ENCODE peak calls at places on chromosomes 2 and 18, in nine cellular contexts. One of them, this sample, is unnamed.

GRCh38 chr2:95053543-95053942 is 28.0 kb downstream of the MAL start:
- DNase-seq in astrocyte of the spinal cord: no peak
- DNase-seq in cardiac fibroblast: peak
- DNase-seq in foreskin melanocyte: no peak
- DNase-seq in M059J: no peak
- DNase-seq in stimulated activated CD4-positive, alpha-beta T cell treated with anti-CD3 and anti-CD28 coated beads, Interleukin-1b, Interleukin-23, amount 100 ng/mL, for 1 hour: no peak
- DNase-seq in KBM-7: no peak
- DNase-seq in AG10803: no peak
- DNase-seq in A172: no peak
- DNase-seq in this sample: no peak

GRCh38 chr2:172275239-172275638 is 152.1 kb upstream of the ITGA6 start:
- DNase-seq in foreskin melanocyte: no peak
- DNase-seq in M059J: no peak
- DNase-seq in KBM-7: no peak
- DNase-seq in AG10803: no peak
- DNase-seq in A172: no peak
- DNase-seq in cardiac fibroblast: no peak
- DNase-seq in stimulated activated CD4-positive, alpha-beta T cell treated with anti-CD3 and anti-CD28 coated beads, Interleukin-1b, Interleukin-23, amount 100 ng/mL, for 1 hour: no peak
- DNase-seq in astrocyte of the spinal cord: no peak
- DNase-seq in this sample: no peak

GRCh38 chr2:199488772-199489400 is 31.1 kb upstream of the SATB2 start:
- DNase-seq in AG10803: peak
- DNase-seq in A172: peak
- DNase-seq in stimulated activated CD4-positive, alpha-beta T cell treated with anti-CD3 and anti-CD28 coated beads, Interleukin-1b, Interleukin-23, amount 100 ng/mL, for 1 hour: no peak
- DNase-seq in KBM-7: peak
- DNase-seq in foreskin melanocyte: peak
- DNase-seq in cardiac fibroblast: peak
- DNase-seq in M059J: peak
- DNase-seq in astrocyte of the spinal cord: peak
- DNase-seq in this sample: peak

GRCh38 chr18:40041951-40042350 is 1913.1 kb upstream of the PIK3C3 start:
- DNase-seq in AG10803: no peak
- DNase-seq in stimulated activated CD4-positive, alpha-beta T cell treated with anti-CD3 and anti-CD28 coated beads, Interleukin-1b, Interleukin-23, amount 100 ng/mL, for 1 hour: no peak
- DNase-seq in M059J: no peak
- DNase-seq in A172: no peak
- DNase-seq in foreskin melanocyte: no peak
- DNase-seq in KBM-7: no peak
- DNase-seq in cardiac fibroblast: no peak
- DNase-seq in astrocyte of the spinal cord: no peak
- DNase-seq in this sample: no peak

GRCh38 chr2:124001681-124002080 is 23.4 kb upstream of the CNTNAP5 start:
- DNase-seq in cardiac fibroblast: no peak
- DNase-seq in stimulated activated CD4-positive, alpha-beta T cell treated with anti-CD3 and anti-CD28 coated beads, Interleukin-1b, Interleukin-23, amount 100 ng/mL, for 1 hour: no peak
- DNase-seq in M059J: peak
- DNase-seq in foreskin melanocyte: no peak
- DNase-seq in AG10803: no peak
- DNase-seq in KBM-7: no peak
- DNase-seq in astrocyte of the spinal cord: no peak
- DNase-seq in A172: no peak
- DNase-seq in this sample: no peak

GRCh38 chr18:45835057-45835634 is 9.7 kb downstream of the SIGLEC15 start:
- DNase-seq in M059J: no peak
- DNase-seq in astrocyte of the spinal cord: no peak
- DNase-seq in A172: no peak
- DNase-seq in KBM-7: peak
- DNase-seq in AG10803: no peak
- DNase-seq in cardiac fibroblast: no peak
- DNase-seq in stimulated activated CD4-positive, alpha-beta T cell treated with anti-CD3 and anti-CD28 coated beads, Interleukin-1b, Interleukin-23, amount 100 ng/mL, for 1 hour: no peak
- DNase-seq in foreskin melanocyte: no peak
- DNase-seq in this sample: no peak

GRCh38 chr2:101677657-101678056 is 19.9 kb upstream of the MAP4K4 start:
- DNase-seq in astrocyte of the spinal cord: no peak
- DNase-seq in foreskin melanocyte: no peak
- DNase-seq in M059J: no peak
- DNase-seq in stimulated activated CD4-positive, alpha-beta T cell treated with anti-CD3 and anti-CD28 coated beads, Interleukin-1b, Interleukin-23, amount 100 ng/mL, for 1 hour: no peak
- DNase-seq in cardiac fibroblast: no peak
- DNase-seq in AG10803: no peak
- DNase-seq in KBM-7: peak
- DNase-seq in A172: no peak
- DNase-seq in this sample: no peak

GRCh38 chr2:1601471-1602358 is 142.6 kb downstream of the PXDN start:
- DNase-seq in KBM-7: no peak
- DNase-seq in astrocyte of the spinal cord: no peak
- DNase-seq in stimulated activated CD4-positive, alpha-beta T cell treated with anti-CD3 and anti-CD28 coated beads, Interleukin-1b, Interleukin-23, amount 100 ng/mL, for 1 hour: no peak
- DNase-seq in M059J: no peak
- DNase-seq in A172: no peak
- DNase-seq in foreskin melanocyte: no peak
- DNase-seq in cardiac fibroblast: no peak
- DNase-seq in AG10803: no peak
- DNase-seq in this sample: peak

GRCh38 chr2:188957646-188958045 is 16.5 kb upstream of the COL3A1 start:
- DNase-seq in astrocyte of the spinal cord: no peak
- DNase-seq in foreskin melanocyte: no peak
- DNase-seq in cardiac fibroblast: peak
- DNase-seq in M059J: no peak
- DNase-seq in AG10803: no peak
- DNase-seq in stimulated activated CD4-positive, alpha-beta T cell treated with anti-CD3 and anti-CD28 coated beads, Interleukin-1b, Interleukin-23, amount 100 ng/mL, for 1 hour: no peak
- DNase-seq in KBM-7: no peak
- DNase-seq in A172: no peak
- DNase-seq in this sample: no peak

GRCh38 chr18:13247506-13247905 is 28.9 kb downstream of the LDLRAD4 start:
- DNase-seq in KBM-7: no peak
- DNase-seq in stimulated activated CD4-positive, alpha-beta T cell treated with anti-CD3 and anti-CD28 coated beads, Interleukin-1b, Interleukin-23, amount 100 ng/mL, for 1 hour: no peak
- DNase-seq in A172: no peak
- DNase-seq in AG10803: no peak
- DNase-seq in M059J: no peak
- DNase-seq in foreskin melanocyte: no peak
- DNase-seq in cardiac fibroblast: no peak
- DNase-seq in astrocyte of the spinal cord: no peak
- DNase-seq in this sample: no peak

GRCh38 chr2:72949045-72949444 is 31.7 kb downstream of the EMX1 start:
- DNase-seq in cardiac fibroblast: no peak
- DNase-seq in M059J: no peak
- DNase-seq in A172: no peak
- DNase-seq in stimulated activated CD4-positive, alpha-beta T cell treated with anti-CD3 and anti-CD28 coated beads, Interleukin-1b, Interleukin-23, amount 100 ng/mL, for 1 hour: no peak
- DNase-seq in KBM-7: no peak
- DNase-seq in foreskin melanocyte: no peak
- DNase-seq in astrocyte of the spinal cord: no peak
- DNase-seq in AG10803: no peak
- DNase-seq in this sample: no peak

GRCh38 chr18:44679912-44680270 is 797 bp upstream of the SETBP1 start:
- DNase-seq in cardiac fibroblast: peak
- DNase-seq in astrocyte of the spinal cord: peak
- DNase-seq in AG10803: peak
- DNase-seq in M059J: peak
- DNase-seq in foreskin melanocyte: no peak
- DNase-seq in stimulated activated CD4-positive, alpha-beta T cell treated with anti-CD3 and anti-CD28 coated beads, Interleukin-1b, Interleukin-23, amount 100 ng/mL, for 1 hour: no peak
- DNase-seq in KBM-7: peak
- DNase-seq in A172: no peak
- DNase-seq in this sample: peak

GRCh38 chr18:79513381-79514081 is 117.8 kb downstream of the NFATC1 start:
- DNase-seq in A172: no peak
- DNase-seq in stimulated activated CD4-positive, alpha-beta T cell treated with anti-CD3 and anti-CD28 coated beads, Interleukin-1b, Interleukin-23, amount 100 ng/mL, for 1 hour: no peak
- DNase-seq in AG10803: no peak
- DNase-seq in KBM-7: no peak
- DNase-seq in astrocyte of the spinal cord: no peak
- DNase-seq in cardiac fibroblast: no peak
- DNase-seq in foreskin melanocyte: no peak
- DNase-seq in M059J: no peak
- DNase-seq in this sample: peak

GRCh38 chr2:111705206-111705605 is 178.8 kb downstream of the ANAPC1 start:
- DNase-seq in stimulated activated CD4-positive, alpha-beta T cell treated with anti-CD3 and anti-CD28 coated beads, Interleukin-1b, Interleukin-23, amount 100 ng/mL, for 1 hour: no peak
- DNase-seq in foreskin melanocyte: no peak
- DNase-seq in cardiac fibroblast: no peak
- DNase-seq in M059J: no peak
- DNase-seq in KBM-7: no peak
- DNase-seq in A172: no peak
- DNase-seq in astrocyte of the spinal cord: no peak
- DNase-seq in AG10803: no peak
- DNase-seq in this sample: no peak

GRCh38 chr2:3624059-3624794 is 29.3 kb downstream of the COLEC11 start:
- DNase-seq in M059J: no peak
- DNase-seq in stimulated activated CD4-positive, alpha-beta T cell treated with anti-CD3 and anti-CD28 coated beads, Interleukin-1b, Interleukin-23, amount 100 ng/mL, for 1 hour: no peak
- DNase-seq in AG10803: no peak
- DNase-seq in foreskin melanocyte: peak
- DNase-seq in A172: no peak
- DNase-seq in cardiac fibroblast: no peak
- DNase-seq in astrocyte of the spinal cord: no peak
- DNase-seq in KBM-7: no peak
- DNase-seq in this sample: peak

GRCh38 chr2:191152841-191153240 is 2.0 kb upstream of the STAT4 start:
- DNase-seq in KBM-7: no peak
- DNase-seq in astrocyte of the spinal cord: peak
- DNase-seq in stimulated activated CD4-positive, alpha-beta T cell treated with anti-CD3 and anti-CD28 coated beads, Interleukin-1b, Interleukin-23, amount 100 ng/mL, for 1 hour: no peak
- DNase-seq in foreskin melanocyte: no peak
- DNase-seq in M059J: peak
- DNase-seq in cardiac fibroblast: peak
- DNase-seq in A172: peak
- DNase-seq in AG10803: peak
- DNase-seq in this sample: no peak

GRCh38 chr2:165408191-165408590 is 61.3 kb upstream of the CSRNP3 start:
- DNase-seq in AG10803: peak
- DNase-seq in astrocyte of the spinal cord: no peak
- DNase-seq in stimulated activated CD4-positive, alpha-beta T cell treated with anti-CD3 and anti-CD28 coated beads, Interleukin-1b, Interleukin-23, amount 100 ng/mL, for 1 hour: no peak
- DNase-seq in foreskin melanocyte: no peak
- DNase-seq in M059J: peak
- DNase-seq in cardiac fibroblast: no peak
- DNase-seq in A172: no peak
- DNase-seq in KBM-7: no peak
- DNase-seq in this sample: no peak

GRCh38 chr18:48412339-48412929 is 3.3 kb upstream of the ZBTB7C start:
- DNase-seq in astrocyte of the spinal cord: no peak
- DNase-seq in A172: no peak
- DNase-seq in AG10803: peak
- DNase-seq in KBM-7: peak
- DNase-seq in stimulated activated CD4-positive, alpha-beta T cell treated with anti-CD3 and anti-CD28 coated beads, Interleukin-1b, Interleukin-23, amount 100 ng/mL, for 1 hour: no peak
- DNase-seq in foreskin melanocyte: no peak
- DNase-seq in M059J: peak
- DNase-seq in cardiac fibroblast: peak
- DNase-seq in this sample: no peak

GRCh38 chr2:199442173-199442572 is 15.6 kb downstream of the SATB2 start:
- DNase-seq in M059J: no peak
- DNase-seq in stimulated activated CD4-positive, alpha-beta T cell treated with anti-CD3 and anti-CD28 coated beads, Interleukin-1b, Interleukin-23, amount 100 ng/mL, for 1 hour: no peak
- DNase-seq in AG10803: no peak
- DNase-seq in A172: no peak
- DNase-seq in foreskin melanocyte: no peak
- DNase-seq in cardiac fibroblast: no peak
- DNase-seq in KBM-7: no peak
- DNase-seq in astrocyte of the spinal cord: no peak
- DNase-seq in this sample: no peak

GRCh38 chr2:211347328-211347727 is 790.9 kb downstream of the CPS1 start:
- DNase-seq in M059J: no peak
- DNase-seq in astrocyte of the spinal cord: no peak
- DNase-seq in foreskin melanocyte: no peak
- DNase-seq in AG10803: no peak
- DNase-seq in cardiac fibroblast: peak
- DNase-seq in KBM-7: no peak
- DNase-seq in A172: peak
- DNase-seq in stimulated activated CD4-positive, alpha-beta T cell treated with anti-CD3 and anti-CD28 coated beads, Interleukin-1b, Interleukin-23, amount 100 ng/mL, for 1 hour: no peak
- DNase-seq in this sample: no peak

GRCh38 chr18:78557371-78557770 is 422.2 kb upstream of the SALL3 start:
- DNase-seq in foreskin melanocyte: no peak
- DNase-seq in cardiac fibroblast: no peak
- DNase-seq in stimulated activated CD4-positive, alpha-beta T cell treated with anti-CD3 and anti-CD28 coated beads, Interleukin-1b, Interleukin-23, amount 100 ng/mL, for 1 hour: no peak
- DNase-seq in M059J: no peak
- DNase-seq in A172: no peak
- DNase-seq in astrocyte of the spinal cord: no peak
- DNase-seq in AG10803: no peak
- DNase-seq in KBM-7: no peak
- DNase-seq in this sample: no peak